ENCODE peak calls at places on chromosomes 2 and 18, in ten cellular contexts. F, H, N, E, U, O, P, W, R and D are unnamed samples.

GRCh38 chr2:44362207-44363015 is 664 bp downstream of the CAMKMT start:
- DNase-seq in F (peak; percentile 64), H (peak; percentile 35), N (peak; percentile 52), E (peak; percentile 48), U (peak; percentile 41), O (peak; percentile 54), P (peak; percentile 52), W (peak; percentile 79), R (peak; percentile 83), D (peak; percentile 20)

GRCh38 chr2:180716186-180717180 is 263.9 kb upstream of the UBE2E3 start:
- DNase-seq in F (no peak), H (no peak), N (no peak), E (no peak), U (no peak), O (no peak), P (no peak), W (no peak), R (no peak), D (no peak)

GRCh38 chr2:226799211-226799975 is at the start of gene IRS1:
- DNase-seq in F (peak; percentile 92), H (peak; percentile 83), N (peak; percentile 75), E (peak; percentile 71), U (no peak), O (peak; percentile 71), P (peak; percentile 70), W (peak; percentile 92), R (peak; percentile 89), D (peak; percentile 65)

GRCh38 chr2:26347286-26347865 is 787 bp upstream of the ADGRF3 start:
- DNase-seq in F (no peak), H (no peak), N (no peak), E (no peak), U (no peak), O (peak; percentile 10), P (no peak), W (no peak), R (peak; percentile 57), D (no peak)

GRCh38 chr18:2656237-2657042 is 914 bp downstream of the SMCHD1 start:
- DNase-seq in F (peak; percentile 75), H (peak; percentile 47), N (peak; percentile 25), E (peak; percentile 47), U (no peak), O (peak; percentile 40), P (peak; percentile 71), W (peak; percentile 84), R (peak; percentile 76), D (peak; percentile 47)

GRCh38 chr2:12764075-12764722 is 47.5 kb downstream of the TRIB2 start:
- DNase-seq in F (no peak), H (no peak), N (no peak), E (no peak), U (no peak), O (peak; percentile 24), P (no peak), W (no peak), R (peak; percentile 90), D (no peak)

GRCh38 chr18:71028285-71028762 is 739.5 kb downstream of the SOCS6 start:
- DNase-seq in F (no peak), H (no peak), N (peak; percentile 23), E (no peak), U (no peak), O (no peak), P (no peak), W (no peak), R (no peak), D (no peak)

GRCh38 chr18:51235011-51235789 is 37.7 kb upstream of the MEX3C start:
- DNase-seq in F (no peak), H (no peak), N (peak; percentile 3), E (no peak), U (peak; percentile 55), O (peak; percentile 67), P (no peak), W (no peak), R (peak; percentile 17), D (no peak)

GRCh38 chr2:129888896-129889295 is 90.6 kb upstream of the RAB6C start:
- DNase-seq in F (no peak), H (no peak), N (no peak), E (no peak), U (no peak), O (no peak), P (no peak), W (no peak), R (peak; percentile 59), D (no peak)

GRCh38 chr2:189837336-189837735 is 53.1 kb downstream of the PMS1 start:
- DNase-seq in F (no peak), H (no peak), N (no peak), E (no peak), U (no peak), O (no peak), P (no peak), W (no peak), R (no peak), D (no peak)

GRCh38 chr2:74448771-74449170 is 6.1 kb upstream of the INO80B start:
- DNase-seq in F (no peak), H (no peak), N (peak; percentile 37), E (no peak), U (no peak), O (no peak), P (no peak), W (no peak), R (peak; percentile 67), D (no peak)

GRCh38 chr2:69779258-69779989 is 37.5 kb downstream of the ANXA4 start:
- DNase-seq in F (no peak), H (no peak), N (peak; percentile 66), E (no peak), U (peak; percentile 97), O (peak; percentile 64), P (peak; percentile 78), W (no peak), R (peak; percentile 37), D (no peak)

GRCh38 chr2:69780907-69781306 is 39.0 kb downstream of the ANXA4 start:
- DNase-seq in F (no peak), H (no peak), N (no peak), E (no peak), U (no peak), O (no peak), P (no peak), W (no peak), R (no peak), D (no peak)

GRCh38 chr2:69777778-69778089 is 35.8 kb downstream of the ANXA4 start:
- DNase-seq in F (no peak), H (no peak), N (no peak), E (no peak), U (no peak), O (no peak), P (no peak), W (no peak), R (no peak), D (no peak)

GRCh38 chr2:69774984-69775982 is 33.3 kb downstream of the ANXA4 start:
- DNase-seq in F (no peak), H (no peak), N (no peak), E (no peak), U (no peak), O (no peak), P (no peak), W (no peak), R (no peak), D (no peak)

GRCh38 chr2:69776886-69777777 is 35.2 kb downstream of the ANXA4 start:
- DNase-seq in F (no peak), H (no peak), N (no peak), E (no peak), U (no peak), O (no peak), P (no peak), W (no peak), R (no peak), D (no peak)
- H3K4me3 ChIP-seq in F (no peak overlapping the region), H (no peak overlapping the region), N (no peak overlapping the region), E (no peak overlapping the region), U (no peak overlapping the region), O (no peak overlapping the region), P (no peak overlapping the region), W (no peak overlapping the region), R (no peak overlapping the region), D (no peak overlapping the region)

GRCh38 chr2:28363676-28364075 is 29.0 kb upstream of the FOSL2 start:
- DNase-seq in F (no peak), H (no peak), N (no peak), E (no peak), U (no peak), O (no peak), P (no peak), W (no peak), R (no peak), D (no peak)
- H3K4me1 ChIP-seq in F (peaks cover 20% of the 10 kb centered on the region), H (no peaks in the 10 kb centered on the region), N (peaks cover 37% of the 10 kb centered on the region), E (no peaks in the 10 kb centered on the region), U (peaks cover 20% of the 10 kb centered on the region), O (peaks cover 12% of the 10 kb centered on the region), P (peaks cover 42% of the 10 kb centered on the region), W (no peaks in the 10 kb centered on the region), R (no peaks in the 10 kb centered on the region), D (peaks cover 56% of the 10 kb centered on the region)

GRCh38 chr2:70946832-70947442 is 11.2 kb downstream of the ATP6V1B1 start:
- DNase-seq in F (peak; percentile 77), H (peak; percentile 32), N (peak; percentile 78), E (peak; percentile 49), U (peak; percentile 38), O (no peak), P (peak; percentile 68), W (peak; percentile 65), R (peak; percentile 64), D (no peak)

GRCh38 chr2:70948350-70949003 is 12.8 kb downstream of the ATP6V1B1 start:
- DNase-seq in F (peak; percentile 80), H (peak; percentile 77), N (peak; percentile 85), E (peak; percentile 76), U (peak; percentile 79), O (peak; percentile 50), P (peak; percentile 84), W (peak; percentile 93), R (peak; percentile 86), D (peak; percentile 84)

GRCh38 chr2:70949086-70949485 is 13.4 kb downstream of the ATP6V1B1 start:
- DNase-seq in F (no peak), H (no peak), N (no peak), E (no peak), U (no peak), O (no peak), P (no peak), W (peak; percentile 4), R (no peak), D (no peak)

GRCh38 chr2:70944291-70944690 is 8.6 kb downstream of the ATP6V1B1 start:
- DNase-seq in F (no peak), H (no peak), N (no peak), E (no peak), U (no peak), O (no peak), P (no peak), W (peak; percentile 47), R (no peak), D (no peak)

GRCh38 chr2:70947556-70948184 is 12.0 kb downstream of the ATP6V1B1 start:
- DNase-seq in F (no peak), H (no peak), N (peak; percentile 60), E (no peak), U (no peak), O (no peak), P (no peak), W (peak; percentile 50), R (peak; percentile 73), D (no peak)
- H3K4me3 ChIP-seq in F (no peak overlapping the region), H (peak overlapping the region; percentile 13), N (peak overlapping the region; percentile 70), E (no peak overlapping the region), U (peak overlapping the region; percentile 4), O (no peak overlapping the region), P (no peak overlapping the region), W (no peak overlapping the region), R (peak overlapping the region; percentile 64), D (no peak overlapping the region)

DNA sequence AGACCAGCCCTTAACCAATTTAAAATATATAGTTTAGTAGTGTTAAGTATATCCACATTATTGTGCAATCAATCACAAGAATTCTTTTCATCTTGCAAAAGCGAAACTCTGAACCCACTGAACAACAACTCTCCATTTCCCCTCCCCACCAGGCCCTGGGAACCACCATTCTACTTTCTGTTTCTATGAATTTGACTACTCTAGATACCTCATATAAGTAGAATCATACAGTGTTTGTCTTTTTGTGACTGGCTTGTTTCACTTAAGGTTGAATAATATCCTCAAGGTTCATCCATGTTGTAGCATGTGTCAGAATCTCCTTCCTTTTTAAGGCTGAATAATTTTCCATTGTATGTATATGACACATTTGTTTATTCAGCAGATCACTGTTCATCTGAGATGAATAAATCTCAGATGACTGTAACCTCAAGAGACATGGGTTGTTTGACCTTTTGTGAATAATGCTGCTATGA is 8.1 kb upstream of the SOS1 start:
- DNase-seq in F (no peak), H (no peak), N (peak; percentile 52), E (no peak), U (no peak), O (peak; percentile 70), P (peak; percentile 40), W (no peak), R (peak; percentile 20), D (no peak)
- H3K4me1 ChIP-seq in F (peaks cover 3% of the 10 kb centered on the region), H (no peaks in the 10 kb centered on the region), N (peaks cover 10% of the 10 kb centered on the region), E (peaks cover 37% of the 10 kb centered on the region), U (no peaks in the 10 kb centered on the region), O (peaks cover 7% of the 10 kb centered on the region), P (peaks cover 9% of the 10 kb centered on the region), W (no peaks in the 10 kb centered on the region), R (peaks cover 16% of the 10 kb centered on the region), D (peaks cover 5% of the 10 kb centered on the region)